ENCODE peak calls at places on chromosomes 7 and 10, in seven cellular contexts. G, U, X, N, J, D and I are unnamed samples.

GRCh38 chr7:157574120-157574519 is 237.3 kb downstream of the DNAJB6 start:
- DNase-seq in D (no peak), N (no peak), X (no peak), G (no peak), U (no peak), J (no peak), I (no peak)

GRCh38 chr7:139118803-139119485 is 9.4 kb upstream of the ZC3HAV1 start:
- DNase-seq in J (peak; percentile 50), X (peak; percentile 37), D (no peak), G (no peak), U (no peak), N (peak; percentile 80), I (no peak)

GRCh38 chr10:117461766-117462423 is 80.7 kb upstream of the EMX2 start:
- DNase-seq in U (no peak), J (peak; percentile 92), G (no peak), N (peak; percentile 72), D (no peak), X (peak; percentile 37), I (peak; percentile 21)

GRCh38 chr7:40733578-40733977 is 598.8 kb downstream of the SUGCT start:
- DNase-seq in X (no peak), D (no peak), U (no peak), J (no peak), G (no peak), N (no peak), I (no peak)

GRCh38 chr10:73398024-73398423 is 15.8 kb downstream of the ANXA7 start:
- DNase-seq in D (no peak), X (no peak), U (peak; percentile 52), J (no peak), N (peak; percentile 47), G (no peak), I (no peak)

GRCh38 chr10:29798876-29799690 is 164.3 kb upstream of the SVIL start:
- DNase-seq in D (no peak), J (no peak), U (no peak), X (no peak), G (no peak), N (no peak), I (no peak)

GRCh38 chr7:155466814-155467675 is 9.1 kb downstream of the EN2 start:
- DNase-seq in N (peak; percentile 94), G (peak; percentile 82), D (no peak), X (no peak), U (peak; percentile 90), J (no peak), I (no peak)

GRCh38 chr7:93307943-93308342 is 75.8 kb downstream of the VPS50 start:
- DNase-seq in D (no peak), J (no peak), N (no peak), U (no peak), X (no peak), G (no peak), I (no peak)

GRCh38 chr10:59905735-59906416 is 480 bp downstream of the CCDC6 start:
- DNase-seq in J (peak; percentile 14), U (no peak), D (no peak), X (no peak), N (no peak), G (no peak), I (no peak)

GRCh38 chr10:7915923-7916322 is 97.6 kb downstream of the TAF3 start:
- DNase-seq in X (peak; percentile 63), G (no peak), D (no peak), U (no peak), J (peak; percentile 26), N (no peak), I (no peak)

GRCh38 chr10:61285749-61286148 is 167.4 kb downstream of the TMEM26 start:
- DNase-seq in D (no peak), G (no peak), X (no peak), J (no peak), N (peak; percentile 32), U (no peak), I (no peak)

GRCh38 chr7:64174941-64175340 is 32.1 kb upstream of the ZNF735 start:
- DNase-seq in G (no peak), U (no peak), X (no peak), N (no peak), D (no peak), J (no peak), I (peak; percentile 6)

GRCh38 chr7:139714163-139714901 is 63.5 kb downstream of the HIPK2 start:
- DNase-seq in G (no peak), J (no peak), X (no peak), N (peak; percentile 67), U (peak; percentile 51), D (no peak), I (peak; percentile 59)

GRCh38 chr10:123635745-123636144 is 30.4 kb upstream of the GPR26 start:
- DNase-seq in N (peak; percentile 54), J (no peak), X (no peak), U (no peak), G (no peak), D (no peak), I (peak; percentile 27)

GRCh38 chr10:132539431-132539839 is 1.8 kb downstream of the INPP5A start:
- DNase-seq in N (no peak), G (no peak), D (no peak), U (no peak), X (no peak), J (no peak), I (no peak)
- H3K4me1 ChIP-seq in N (peaks cover 3% of the 10 kb centered on the region), G (peaks cover 12% of the 10 kb centered on the region), D (no peaks in the 10 kb centered on the region), U (no peaks in the 10 kb centered on the region), X (peaks cover 24% of the 10 kb centered on the region), J (peaks cover 51% of the 10 kb centered on the region), I (peaks cover 21% of the 10 kb centered on the region)

DNA sequence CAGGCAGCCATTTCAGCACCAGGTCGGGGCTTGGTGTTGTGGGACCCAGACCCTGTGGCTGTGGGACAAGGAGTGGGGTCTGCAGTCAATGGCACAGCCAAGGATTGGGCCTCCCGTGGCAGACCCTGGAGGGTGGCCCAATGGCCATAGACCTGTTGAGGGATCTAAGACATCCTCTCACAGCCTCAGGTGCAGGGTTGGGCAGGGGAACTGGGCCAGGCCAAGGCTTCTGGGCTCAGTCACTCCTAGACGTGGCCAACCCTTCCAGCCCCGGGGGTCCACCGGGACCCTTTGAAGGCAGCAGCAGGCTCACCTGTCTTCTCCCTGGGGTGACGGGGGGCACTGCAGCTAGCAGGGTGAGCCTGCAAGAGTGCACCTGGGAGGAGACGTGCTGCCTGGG is 45.7 kb upstream of the DPYSL4 start:
- DNase-seq in X (no peak), G (no peak), N (no peak), D (no peak), J (no peak), U (no peak), I (no peak)
- H2AK5ac ChIP-seq in X (no peak overlapping the region), G (peak overlapping the region; percentile 95), N (no peak overlapping the region), D (no peak overlapping the region), J (no peak overlapping the region), U (no peak overlapping the region), I (no peak overlapping the region)

DNA sequence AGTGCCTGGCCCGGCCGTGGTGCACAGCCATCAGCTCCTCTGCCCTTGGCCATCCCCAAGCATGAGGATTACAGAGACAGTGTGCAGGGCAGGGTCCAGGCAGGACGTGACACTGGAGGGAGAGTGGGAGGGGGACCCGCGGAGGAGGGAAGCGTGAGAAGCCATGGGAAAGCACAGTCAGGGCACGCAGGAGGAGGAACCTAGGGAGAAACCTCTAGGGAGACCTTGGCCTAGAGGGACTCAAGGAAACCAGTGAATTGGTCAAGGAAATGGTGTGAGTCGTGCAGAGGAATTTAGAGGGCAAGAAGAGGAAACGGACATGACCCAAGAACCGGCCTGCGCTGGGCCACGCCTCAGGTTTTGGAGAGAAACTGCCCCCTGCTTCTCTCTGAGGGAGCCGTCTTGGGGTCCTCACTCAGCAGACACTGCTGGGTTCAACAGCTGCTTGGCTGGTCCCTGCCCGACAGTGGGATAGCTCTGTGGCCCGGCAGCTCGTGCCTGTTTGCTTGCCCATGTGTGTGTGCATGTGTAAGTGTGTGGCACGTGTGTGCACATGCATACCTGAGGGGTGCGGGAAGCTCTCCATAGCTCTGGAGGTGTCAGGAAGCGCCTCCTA is 3.2 kb downstream of the OPN4 start:
- DNase-seq in D (no peak), G (no peak), J (no peak), X (peak; percentile 26), N (no peak), U (no peak), I (no peak)
- H3K23ac ChIP-seq in D (no peak overlapping the region), G (no peak overlapping the region), J (no peak overlapping the region), X (no peak overlapping the region), N (no peak overlapping the region), U (no peak overlapping the region), I (no peak overlapping the region)

GRCh38 chr10:114525368-114525949 is 121.2 kb upstream of the AFAP1L2 start:
- DNase-seq in G (no peak), U (no peak), D (no peak), X (no peak), N (peak; percentile 53), J (peak; percentile 35), I (no peak)
- H3K4me1 ChIP-seq in G (peaks cover 17% of the 10 kb centered on the region), U (peaks cover 11% of the 10 kb centered on the region), D (peaks cover 23% of the 10 kb centered on the region), X (peaks cover 3% of the 10 kb centered on the region), N (peaks cover 13% of the 10 kb centered on the region), J (peaks cover 5% of the 10 kb centered on the region), I (peaks cover 2% of the 10 kb centered on the region)

GRCh38 chr10:132684164-132684891 is 101.6 kb downstream of the NKX6-2 start:
- DNase-seq in N (no peak), J (peak; percentile 56), U (peak; percentile 18), X (peak; percentile 70), D (no peak), G (no peak), I (no peak)
- H2AK5ac ChIP-seq in N (no peak overlapping the region), J (no peak overlapping the region), U (no peak overlapping the region), X (peak overlapping the region; percentile 81), D (peak overlapping the region; percentile 15), G (no peak overlapping the region), I (no peak overlapping the region)

GRCh38 chr7:4523873-4524272 is 158.2 kb upstream of the FOXK1 start:
- DNase-seq in U (no peak), N (no peak), D (no peak), J (no peak), G (no peak), X (no peak), I (no peak)

GRCh38 chr7:4525884-4526283 is 156.2 kb upstream of the FOXK1 start:
- DNase-seq in N (no peak), X (no peak), J (no peak), U (no peak), G (no peak), D (no peak), I (no peak)

GRCh38 chr7:4523219-4523618 is 158.9 kb upstream of the FOXK1 start:
- DNase-seq in D (no peak), J (no peak), G (no peak), U (no peak), N (no peak), X (no peak), I (no peak)

DNA sequence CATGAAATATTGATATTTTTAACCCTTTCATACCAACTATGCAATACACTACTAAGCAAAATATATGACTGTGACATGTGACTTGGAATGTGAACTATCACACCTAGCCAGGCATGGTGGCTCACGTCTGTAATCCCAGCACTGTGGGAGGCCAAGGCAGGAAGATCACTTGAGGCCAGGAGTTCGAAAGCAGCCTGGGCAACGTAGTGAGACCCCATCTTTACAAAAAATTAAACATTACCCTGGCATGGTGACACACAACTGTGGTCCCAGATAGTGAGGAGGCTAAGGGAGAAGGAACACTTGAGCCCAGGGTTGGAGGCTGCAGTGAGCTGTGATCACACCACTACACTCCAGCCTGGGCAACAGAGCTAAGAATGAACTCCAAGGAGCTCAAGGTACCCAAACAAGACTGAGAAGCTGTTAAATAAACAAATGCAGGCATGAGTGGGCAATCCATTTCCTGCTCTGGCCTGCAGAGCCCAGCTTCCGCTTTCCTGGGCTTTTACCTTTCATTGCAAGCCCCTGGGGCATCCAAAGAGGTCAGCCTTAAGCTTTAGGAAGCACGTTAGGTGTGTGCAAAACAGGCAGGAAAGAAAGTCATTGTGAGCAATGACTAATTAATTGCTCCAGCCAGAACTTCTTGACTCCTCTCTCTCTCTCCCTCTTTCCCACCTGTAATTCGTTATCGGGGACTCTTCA is 162.1 kb upstream of the FOXK1 start:
- DNase-seq in X (no peak), J (no peak), N (peak; percentile 30), U (peak; percentile 32), G (no peak), D (no peak), I (no peak)
- H3K23ac ChIP-seq in X (no peak overlapping the region), J (no peak overlapping the region), N (no peak overlapping the region), U (no peak overlapping the region), G (no peak overlapping the region), D (no peak overlapping the region), I (no peak overlapping the region)